ENCODE peak calls at places on chromosomes 4 and X, in four cellular contexts. J, K, W and M are unnamed samples.

GRCh38 chr4:187307131-187307530 is 583.5 kb upstream of the FAT1 start:
- DNase-seq in J (peak), K (no peak), W (no peak), M (no peak)

GRCh38 chrX:129235903-129236302 is 287.4 kb downstream of the SMARCA1 start:
- DNase-seq in J (no peak), K (no peak), W (no peak), M (no peak)

GRCh38 chr4:60216752-60217151 is 983.4 kb upstream of the ADGRL3 start:
- DNase-seq in J (peak), K (no peak), W (no peak), M (no peak)

GRCh38 chr4:94036964-94037363 is 170.7 kb upstream of the SMARCAD1 start:
- DNase-seq in J (peak), K (no peak), W (no peak), M (no peak)

GRCh38 chr4:173420324-173420752 is 21.4 kb upstream of the SCRG1 start:
- DNase-seq in J (peak), K (no peak), W (no peak), M (no peak)

GRCh38 chr4:183505556-183506388 is 914 bp downstream of the ING2 start:
- DNase-seq in J (peak), K (peak), W (peak), M (peak)

GRCh38 chrX:103941201-103941975 is 21.0 kb upstream of the TMSB15B start:
- DNase-seq in J (peak), K (no peak), W (no peak), M (no peak)

GRCh38 chrX:120749141-120749846 is 119.4 kb upstream of the C1GALT1C1 start:
- DNase-seq in J (no peak), K (no peak), W (no peak), M (no peak)

GRCh38 chr4:37951465-37952352 is 8.5 kb upstream of the PTTG2 start:
- DNase-seq in J (no peak), K (no peak), W (no peak), M (no peak)

GRCh38 chr4:87931932-87932331 is 43.6 kb upstream of the SPP1 start:
- DNase-seq in J (no peak), K (no peak), W (no peak), M (no peak)

GRCh38 chrX:107775734-107776511 is at the start of gene TSC22D3:
- DNase-seq in J (peak), K (peak), W (peak), M (peak)

GRCh38 chr4:57104706-57105560 is 5.3 kb downstream of the IGFBP7 start:
- DNase-seq in J (peak), K (no peak), W (no peak), M (no peak)

GRCh38 chr4:85606505-85606904 is 131.6 kb downstream of the ARHGAP24 start:
- DNase-seq in J (no peak), K (no peak), W (no peak), M (no peak)

GRCh38 chr4:83252782-83253405 is 31.7 kb downstream of the COQ2 start:
- DNase-seq in J (peak), K (peak), W (peak), M (no peak)

GRCh38 chr4:173360587-173361221 is 10.1 kb upstream of the SAP30 start:
- DNase-seq in J (peak), K (no peak), W (no peak), M (no peak)

GRCh38 chr4:40736910-40737309 is 12.8 kb upstream of the NSUN7 start:
- DNase-seq in J (peak), K (no peak), W (no peak), M (no peak)

GRCh38 chr4:184094532-184095192 is 123.0 kb downstream of the ENPP6 start:
- DNase-seq in J (no peak), K (no peak), W (no peak), M (no peak)

GRCh38 chr4:217891-218290 is 87.4 kb downstream of the ZNF732 start:
- DNase-seq in J (no peak), K (no peak), W (no peak), M (no peak)

GRCh38 chr4:165684177-165684870 is 188.7 kb upstream of the TLL1 start:
- DNase-seq in J (peak), K (no peak), W (no peak), M (no peak)

GRCh38 chr4:104420766-104421165 is 73.9 kb downstream of the CXXC4 start:
- DNase-seq in J (peak), K (no peak), W (no peak), M (no peak)

GRCh38 chr4:87497141-87497540 is 32.0 kb downstream of the SPARCL1 start:
- DNase-seq in J (no peak), K (no peak), W (no peak), M (no peak)

GRCh38 chrX:55787063-55787462 is 69.5 kb downstream of the RRAGB start:
- DNase-seq in J (no peak), K (no peak), W (no peak), M (no peak)

GRCh38 chr4:105122334-105122733 is 24.3 kb upstream of the TET2 start:
- DNase-seq in J (no peak), K (no peak), W (no peak), M (no peak)

GRCh38 chr4:82519072-82519471 is 42.7 kb downstream of the TMEM150C start:
- DNase-seq in J (peak), K (no peak), W (no peak), M (no peak)

GRCh38 chr4:94171616-94172015 is 36.0 kb upstream of the SMARCAD1 start:
- DNase-seq in J (no peak), K (no peak), W (no peak), M (no peak)

GRCh38 chrX:110600745-110601310 is 194.8 kb downstream of the CHRDL1 start:
- DNase-seq in J (no peak), K (no peak), W (no peak), M (no peak)

GRCh38 chrX:8748855-8749254 is 16.9 kb upstream of the ANOS1 start:
- DNase-seq in J (peak), K (no peak), W (no peak), M (no peak)

GRCh38 chr4:126937342-126937741 is 695.4 kb upstream of the INTU start:
- DNase-seq in J (no peak), K (no peak), W (no peak), M (no peak)

GRCh38 chrX:18792828-18793227 is 85.4 kb downstream of the PPEF1 start:
- DNase-seq in J (no peak), K (no peak), W (no peak), M (no peak)

GRCh38 chr4:99078336-99078735 is 10.3 kb downstream of the ADH5 start:
- DNase-seq in J (no peak), K (no peak), W (no peak), M (no peak)

GRCh38 chr4:168560184-168560834 is 63.5 kb downstream of the PALLD start:
- DNase-seq in J (peak), K (no peak), W (peak), M (no peak)

GRCh38 chrX:123450217-123450616 is 266.1 kb downstream of the GRIA3 start:
- DNase-seq in J (no peak), K (no peak), W (no peak), M (no peak)

GRCh38 chr4:2650276-2650675 is 105.9 kb downstream of the TNIP2 start:
- DNase-seq in J (no peak), K (no peak), W (no peak), M (no peak)

GRCh38 chr4:108561086-108561485 is 59.3 kb upstream of the RPL34 start:
- DNase-seq in J (no peak), K (no peak), W (no peak), M (no peak)

GRCh38 chrX:129833153-129834004 is 10.3 kb downstream of the ZDHHC9 start:
- DNase-seq in J (peak), K (no peak), W (no peak), M (no peak)

GRCh38 chr4:102665527-102665926 is 95.2 kb downstream of the MANBA start:
- DNase-seq in J (peak), K (no peak), W (no peak), M (no peak)

GRCh38 chr4:106746451-106746850 is 289.7 kb downstream of the DKK2 start:
- DNase-seq in J (peak), K (no peak), W (no peak), M (no peak)

GRCh38 chrX:151896734-151897474 is 15.8 kb upstream of the MAGEA4 start:
- DNase-seq in J (peak), K (no peak), W (no peak), M (no peak)

GRCh38 chr4:14853186-14853946 is 148.9 kb upstream of the CPEB2 start:
- DNase-seq in J (peak), K (no peak), W (no peak), M (no peak)

GRCh38 chr4:6781113-6781512 is 1.4 kb upstream of the KIAA0232 start:
- DNase-seq in J (no peak), K (no peak), W (no peak), M (peak)

GRCh38 chr4:6781561-6781960 is 966 bp upstream of the KIAA0232 start:
- DNase-seq in J (no peak), K (no peak), W (no peak), M (no peak)

GRCh38 chr4:6777636-6778281 is 4.8 kb upstream of the KIAA0232 start:
- DNase-seq in J (no peak), K (no peak), W (no peak), M (no peak)

GRCh38 chr4:6778435-6778834 is 4.1 kb upstream of the KIAA0232 start:
- DNase-seq in J (no peak), K (no peak), W (no peak), M (no peak)

GRCh38 chr4:6779667-6780565 is 2.6 kb upstream of the KIAA0232 start:
- DNase-seq in J (peak), K (no peak), W (no peak), M (no peak)
- TF ChIP-seq CTCF in J (no peak), K (no peak), W (no peak), M (no peak)

DNA sequence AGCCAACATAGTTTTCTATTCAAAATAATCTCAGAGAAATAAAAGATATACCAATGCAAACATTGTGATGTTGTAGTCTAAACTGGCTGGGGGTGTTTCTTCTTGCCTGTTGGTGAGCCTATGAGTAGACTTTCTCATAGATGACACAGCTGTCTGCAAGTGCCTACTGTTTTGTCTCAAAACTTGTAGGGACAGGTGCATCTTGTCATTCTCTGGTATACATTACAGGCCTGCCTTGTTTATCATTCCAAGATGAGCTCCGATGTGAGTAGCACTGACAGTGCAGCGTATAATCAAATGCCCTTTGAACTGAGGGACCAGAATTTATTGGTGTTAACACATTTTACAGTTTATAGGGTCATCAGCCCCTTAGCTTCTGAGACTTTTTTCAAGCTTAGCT is 353.8 kb downstream of the PRDM5 start:
- DNase-seq in J (no peak), K (no peak), W (no peak), M (no peak)
- TF ChIP-seq CTCF in J (no peak), K (no peak), W (no peak), M (no peak)

DNA sequence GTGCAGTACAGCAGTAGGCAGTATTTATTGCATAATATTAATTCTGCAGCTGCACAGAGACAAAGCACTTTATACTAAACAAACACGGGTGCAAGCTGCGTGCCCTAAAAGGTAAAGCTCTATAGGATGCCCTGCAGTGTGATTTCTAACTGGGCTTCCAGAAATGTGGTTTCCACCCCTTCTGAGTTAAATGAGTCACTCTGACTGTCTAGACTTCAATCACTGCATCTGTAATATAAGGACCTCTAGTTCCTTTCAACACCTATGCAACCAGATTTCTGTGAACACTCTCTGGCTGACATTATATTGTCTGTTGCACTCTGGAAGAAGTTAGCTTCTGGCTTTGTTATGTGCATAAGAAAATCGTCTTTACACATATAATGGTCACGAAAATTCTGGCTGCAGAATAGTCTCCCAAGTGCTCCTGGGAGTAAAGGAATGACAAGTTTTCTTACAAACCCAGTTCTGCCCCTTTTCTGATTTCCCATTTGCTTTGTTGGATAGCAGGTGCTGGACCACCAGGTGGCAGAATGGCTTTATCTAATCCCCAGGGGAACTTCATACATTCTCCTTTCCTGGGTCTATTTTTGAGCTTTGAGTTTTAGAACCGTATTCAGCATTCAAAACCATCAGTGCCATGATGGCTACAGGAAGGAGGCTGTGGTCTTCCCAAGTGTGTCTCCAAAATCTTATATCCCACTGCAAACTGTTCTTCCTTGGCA is 842.2 kb downstream of the STIM2 start:
- DNase-seq in J (peak), K (no peak), W (no peak), M (no peak)
- TF ChIP-seq CTCF in J (peak), K (no peak), W (no peak), M (no peak)

GRCh38 chrX:68920541-68920940 is 91.7 kb downstream of the EFNB1 start:
- DNase-seq in J (no peak), K (peak), W (no peak), M (no peak)

GRCh38 chrX:68918202-68918601 is 89.4 kb downstream of the EFNB1 start:
- DNase-seq in J (no peak), K (no peak), W (no peak), M (no peak)

GRCh38 chrX:68917799-68918198 is 89.0 kb downstream of the EFNB1 start:
- DNase-seq in J (no peak), K (no peak), W (no peak), M (no peak)

GRCh38 chrX:68919707-68920106 is 90.9 kb downstream of the EFNB1 start:
- DNase-seq in J (no peak), K (peak), W (no peak), M (no peak)

GRCh38 chrX:68921937-68922456 is 93.2 kb downstream of the EFNB1 start:
- DNase-seq in J (no peak), K (no peak), W (no peak), M (no peak)
- TF ChIP-seq CTCF in J (no peak), K (no peak), W (no peak), M (peak)

GRCh38 chr4:7293703-7294102 is 101.4 kb downstream of the SORCS2 start:
- DNase-seq in J (no peak), K (no peak), W (no peak), M (no peak)

GRCh38 chr4:7295917-7296660 is 103.8 kb downstream of the SORCS2 start:
- DNase-seq in J (peak), K (peak), W (no peak), M (peak)

GRCh38 chr4:7296661-7297335 is 104.5 kb downstream of the SORCS2 start:
- DNase-seq in J (no peak), K (no peak), W (no peak), M (no peak)

GRCh38 chr4:7295201-7295916 is 103.0 kb downstream of the SORCS2 start:
- DNase-seq in J (no peak), K (peak), W (no peak), M (peak)

DNA sequence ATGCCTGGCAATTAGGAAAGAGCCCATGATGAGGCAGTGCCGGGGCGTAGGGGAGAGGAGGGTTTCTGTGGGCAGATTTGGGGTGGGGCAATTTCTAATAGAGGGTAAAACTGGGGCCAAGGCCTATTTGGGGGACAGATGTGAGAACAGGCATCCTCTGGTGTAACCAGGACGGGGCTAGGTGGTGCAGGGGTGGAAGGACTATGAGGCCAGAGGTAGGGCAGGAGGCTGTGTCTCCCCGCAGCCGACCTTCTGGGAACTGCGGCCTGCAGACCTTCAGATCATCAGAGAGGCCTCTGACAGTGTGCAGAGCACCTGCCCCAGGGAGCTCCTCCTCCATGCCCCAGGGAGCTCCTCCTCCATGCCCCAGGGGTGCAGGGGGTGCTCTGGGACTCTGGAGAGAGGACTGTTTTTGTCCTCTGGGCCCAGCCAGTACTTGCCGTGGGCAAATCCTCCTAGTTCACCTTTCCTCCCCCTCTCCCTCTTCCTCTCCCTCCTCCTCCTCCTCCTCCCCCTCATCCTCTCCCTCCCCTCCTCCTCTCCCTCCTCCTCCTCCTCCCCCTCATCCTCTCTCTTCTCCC is 101.9 kb downstream of the SORCS2 start:
- DNase-seq in J (no peak), K (no peak), W (no peak), M (no peak)
- TF ChIP-seq CTCF in J (no peak), K (no peak), W (no peak), M (no peak)

GRCh38 chr4:109702950-109703663 is at the start of gene CASP6:
- DNase-seq in J (peak), K (peak), W (peak), M (peak)
- TF ChIP-seq CTCF in J (peak), K (peak), W (peak), M (peak)

DNA sequence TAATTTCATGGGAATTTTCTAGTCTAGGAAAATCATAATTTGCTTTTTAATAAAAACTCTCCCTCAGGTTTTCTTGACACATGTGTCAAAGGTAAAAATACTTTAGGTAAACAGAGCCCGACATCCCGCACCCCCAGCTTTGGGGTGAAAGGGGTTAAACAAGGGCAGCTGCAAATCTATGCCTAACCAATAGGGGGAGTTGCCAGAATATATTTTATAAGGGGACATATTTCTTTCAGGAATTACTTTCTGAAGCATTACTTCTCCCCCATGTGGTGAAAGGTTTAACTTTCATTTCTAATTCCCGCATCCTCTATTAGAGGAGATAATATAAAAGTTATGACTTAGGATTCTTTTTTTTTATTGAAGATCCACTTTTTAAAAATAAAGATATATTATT is 53.9 kb upstream of the HEPH start:
- DNase-seq in J (no peak), K (no peak), W (no peak), M (no peak)
- TF ChIP-seq CTCF in J (peak), K (no peak), W (no peak), M (peak)